ENCODE peak calls at places on chromosomes 6 and 20, in ten cellular contexts. E is HCT116, B is cardiac fibroblast, C is right cardiac atrium, O is breast epithelium, G is upper lobe of right lung, J is IMR-90, Q is colonic mucosa, F is left ventricle myocardium inferior, I is BJ. T is an unnamed sample.
A peak's percentile ranks its signal among the peaks of the same experiment; 100 is the strongest.

GRCh38 chr6:140537834-140538680 is 1163.6 kb upstream of the CITED2 start:
- DNase-seq in E (no peak), B (peak; percentile 96), C (no peak), O (peak; percentile 70), G (no peak), J (peak; percentile 98), Q (no peak), F (no peak), I (peak; percentile 100), T (no peak)

GRCh38 chr20:49132995-49133451 is 55.1 kb downstream of the STAU1 start:
- DNase-seq in E (peak; percentile 47), B (peak; percentile 87), C (no peak), O (no peak), G (no peak), J (peak; percentile 79), Q (peak; percentile 43), F (no peak), I (peak; percentile 24), T (no peak)

GRCh38 chr20:52001999-52002666 is 189.4 kb downstream of the ZFP64 start:
- DNase-seq in E (peak; percentile 3), B (no peak), C (no peak), O (no peak), G (no peak), J (peak; percentile 30), Q (no peak), F (no peak), I (no peak), T (no peak)

GRCh38 chr6:98808522-98809210 is 25.7 kb upstream of the POU3F2 start:
- DNase-seq in E (no peak), B (peak; percentile 29), C (no peak), O (no peak), G (no peak), J (no peak), Q (no peak), F (no peak), I (no peak), T (no peak)

GRCh38 chr6:157741889-157742615 is 81.0 kb upstream of the SNX9 start:
- DNase-seq in E (no peak), B (peak; percentile 47), C (no peak), O (no peak), G (no peak), J (no peak), Q (no peak), F (peak; percentile 46), I (no peak), T (no peak)

GRCh38 chr20:64138276-64138815 is 25.9 kb upstream of the MYT1 start:
- DNase-seq in E (no peak), B (no peak), C (peak; percentile 2), O (no peak), G (peak; percentile 18), J (no peak), Q (no peak), F (no peak), I (no peak), T (no peak)

GRCh38 chr6:117956386-117956785 is 49.3 kb downstream of the SLC35F1 start:
- DNase-seq in E (no peak), B (no peak), C (no peak), O (no peak), G (no peak), J (no peak), Q (no peak), F (no peak), I (no peak), T (no peak)

GRCh38 chr20:22408521-22409402 is 175.6 kb downstream of the FOXA2 start:
- DNase-seq in E (no peak), B (no peak), C (no peak), O (no peak), G (no peak), J (no peak), Q (no peak), F (no peak), I (no peak), T (no peak)

GRCh38 chr6:43247115-43247999 is 4.1 kb downstream of the TTBK1 start:
- DNase-seq in E (peak; percentile 24), B (peak; percentile 35), C (peak; percentile 91), O (peak; percentile 36), G (peak; percentile 93), J (peak; percentile 13), Q (peak; percentile 84), F (peak; percentile 78), I (no peak), T (peak; percentile 94)

DNA sequence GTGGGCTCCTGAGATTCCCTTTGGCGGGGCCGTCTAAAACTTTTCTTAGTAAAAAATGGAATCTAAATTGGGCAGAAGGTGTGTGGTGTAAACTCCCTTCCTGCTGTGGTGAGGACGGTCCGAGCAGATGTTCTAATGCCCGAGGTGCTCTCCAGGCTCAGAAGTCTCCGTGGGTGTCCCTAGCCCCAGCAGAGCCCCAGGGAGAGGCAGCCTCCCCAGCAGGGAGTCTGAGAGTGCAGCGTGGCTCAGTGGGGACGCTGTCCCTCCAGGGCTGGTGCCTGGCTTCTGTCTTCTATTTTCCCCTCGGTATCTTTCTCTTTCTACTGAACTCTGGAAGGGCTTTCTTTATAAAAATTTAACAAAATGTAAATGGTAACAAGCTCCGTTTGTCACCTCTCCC is 208.2 kb downstream of the SMOC2 start:
- DNase-seq in E (no peak), B (no peak), C (no peak), O (no peak), G (no peak), J (no peak), Q (no peak), F (no peak), I (no peak), T (no peak)
- H3K4me3 ChIP-seq in E (no peak overlapping the region), B (no peak overlapping the region), C (no peak overlapping the region), O (peak overlapping the region; percentile 7), G (no peak overlapping the region), J (no peak overlapping the region), Q (no peak overlapping the region), F (no peak overlapping the region), I (no peak overlapping the region), T (no peak overlapping the region)

GRCh38 chr20:25360631-25361286 is 29.9 kb downstream of the ABHD12 start:
- DNase-seq in E (no peak), B (peak; percentile 53), C (no peak), O (no peak), G (no peak), J (peak; percentile 82), Q (no peak), F (no peak), I (no peak), T (no peak)
- H3K4me3 ChIP-seq in E (no peak overlapping the region), B (no peak overlapping the region), C (no peak overlapping the region), O (no peak overlapping the region), G (no peak overlapping the region), J (peak overlapping the region; percentile 18), Q (no peak overlapping the region), F (no peak overlapping the region), I (no peak overlapping the region), T (no peak overlapping the region)

GRCh38 chr20:44447827-44448419 is 27.8 kb upstream of the TTPAL start:
- DNase-seq in E (no peak), B (no peak), C (no peak), O (no peak), G (no peak), J (no peak), Q (no peak), F (no peak), I (no peak), T (no peak)

GRCh38 chr20:44450279-44450937 is 25.3 kb upstream of the TTPAL start:
- DNase-seq in E (no peak), B (no peak), C (no peak), O (no peak), G (no peak), J (no peak), Q (no peak), F (no peak), I (no peak), T (no peak)

GRCh38 chr20:44449864-44450263 is 25.8 kb upstream of the TTPAL start:
- DNase-seq in E (no peak), B (no peak), C (no peak), O (no peak), G (no peak), J (no peak), Q (no peak), F (no peak), I (no peak), T (no peak)

GRCh38 chr20:44448753-44449546 is 26.7 kb upstream of the TTPAL start:
- DNase-seq in E (peak; percentile 16), B (no peak), C (no peak), O (no peak), G (no peak), J (no peak), Q (peak; percentile 61), F (no peak), I (no peak), T (no peak)

DNA sequence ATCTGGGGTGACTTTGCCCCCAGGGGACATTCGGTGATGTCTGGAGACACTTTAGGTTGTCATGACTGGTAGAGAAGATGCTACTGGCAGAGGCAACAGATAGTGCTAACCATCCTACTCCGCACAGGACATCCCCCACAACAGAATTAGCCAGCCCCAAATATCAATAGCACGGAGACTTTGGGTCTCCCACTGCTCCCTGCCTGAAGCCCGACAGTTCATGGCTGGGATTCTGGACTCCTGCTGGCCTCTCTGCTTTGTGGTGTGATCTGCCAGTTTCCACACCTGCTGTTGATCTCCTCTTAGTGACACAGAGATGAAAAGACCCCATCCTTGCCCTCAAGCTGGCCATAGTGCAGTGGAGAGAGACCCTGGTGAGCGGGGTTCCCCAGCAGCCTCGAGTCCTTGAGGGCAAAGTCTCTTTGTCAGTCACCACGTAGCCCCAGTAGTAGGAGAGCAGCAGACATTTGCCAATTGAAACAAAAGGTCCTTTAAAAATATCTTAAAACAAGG is 24.7 kb upstream of the TTPAL start:
- DNase-seq in E (no peak), B (no peak), C (no peak), O (no peak), G (no peak), J (no peak), Q (no peak), F (no peak), I (no peak), T (no peak)
- H3K4me3 ChIP-seq in E (no peak overlapping the region), B (no peak overlapping the region), C (no peak overlapping the region), O (no peak overlapping the region), G (no peak overlapping the region), J (no peak overlapping the region), Q (no peak overlapping the region), F (no peak overlapping the region), I (no peak overlapping the region), T (no peak overlapping the region)

GRCh38 chr20:45917790-45918141 is 5.8 kb upstream of the PLTP start:
- DNase-seq in E (no peak), B (peak; percentile 79), C (no peak), O (no peak), G (no peak), J (peak; percentile 75), Q (no peak), F (peak; percentile 55), I (no peak), T (no peak)

GRCh38 chr20:45918779-45919535 is 7.0 kb upstream of the PLTP start:
- DNase-seq in E (no peak), B (peak; percentile 48), C (peak; percentile 56), O (no peak), G (no peak), J (peak; percentile 21), Q (no peak), F (no peak), I (no peak), T (no peak)

GRCh38 chr20:45919951-45920794 is 8.2 kb upstream of the PLTP start:
- DNase-seq in E (no peak), B (peak; percentile 91), C (peak; percentile 55), O (no peak), G (no peak), J (peak; percentile 75), Q (no peak), F (no peak), I (no peak), T (no peak)

GRCh38 chr20:45919536-45919933 is 7.6 kb upstream of the PLTP start:
- DNase-seq in E (no peak), B (peak; percentile 96), C (peak; percentile 90), O (peak; percentile 42), G (no peak), J (peak; percentile 94), Q (peak; percentile 54), F (peak; percentile 86), I (no peak), T (no peak)

GRCh38 chr20:45918182-45918737 is 6.3 kb upstream of the PLTP start:
- DNase-seq in E (no peak), B (peak; percentile 71), C (no peak), O (no peak), G (no peak), J (peak; percentile 77), Q (no peak), F (peak; percentile 41), I (no peak), T (peak; percentile 15)
- H3K4me3 ChIP-seq in E (no peak overlapping the region), B (no peak overlapping the region), C (no peak overlapping the region), O (no peak overlapping the region), G (no peak overlapping the region), J (no peak overlapping the region), Q (no peak overlapping the region), F (no peak overlapping the region), I (no peak overlapping the region), T (no peak overlapping the region)

T was measured in pancreas.